ENCODE peak calls at places on chromosome X, in nine cellular contexts. Y, C, I, Q, B, M, F, R and J are unnamed samples.

GRCh38 chrX:43003939-43004338 is 226.0 kb upstream of the PPP1R2C start:
- DNase-seq in Y (no peak), C (no peak), I (no peak), Q (no peak), B (no peak), M (no peak), F (no peak), R (no peak), J (no peak)

GRCh38 chrX:10087391-10087790 is 69.4 kb upstream of the CLCN4 start:
- DNase-seq in Y (no peak), C (no peak), I (no peak), Q (no peak), B (no peak), M (no peak), F (no peak), R (no peak), J (no peak)

GRCh38 chrX:79259073-79259689 is 108.0 kb downstream of the ITM2A start:
- DNase-seq in Y (no peak), C (no peak), I (peak; percentile 5), Q (no peak), B (no peak), M (no peak), F (no peak), R (no peak), J (no peak)

GRCh38 chrX:107450823-107451509 is 1.5 kb downstream of the FRMPD3 start:
- DNase-seq in Y (no peak), C (no peak), I (peak; percentile 2), Q (no peak), B (peak; percentile 65), M (no peak), F (peak; percentile 86), R (no peak), J (no peak)

GRCh38 chrX:13620202-13620601 is 32.7 kb upstream of the TCEANC start:
- DNase-seq in Y (no peak), C (no peak), I (no peak), Q (no peak), B (no peak), M (no peak), F (no peak), R (no peak), J (no peak)

GRCh38 chrX:48956728-48957414 is 536 bp downstream of the OTUD5 start:
- DNase-seq in Y (peak; percentile 3), C (peak; percentile 30), I (peak; percentile 29), Q (no peak), B (peak; percentile 31), M (no peak), F (no peak), R (no peak), J (no peak)

GRCh38 chrX:120697053-120697452 is 67.2 kb upstream of the C1GALT1C1 start:
- DNase-seq in Y (no peak), C (no peak), I (no peak), Q (no peak), B (no peak), M (no peak), F (no peak), R (no peak), J (no peak)

GRCh38 chrX:107629533-107629909 is 1.2 kb downstream of the PRPS1 start:
- DNase-seq in Y (peak; percentile 7), C (no peak), I (peak; percentile 6), Q (peak; percentile 38), B (no peak), M (no peak), F (no peak), R (no peak), J (no peak)

GRCh38 chrX:108087792-108088191 is 3.5 kb downstream of the PSMD10 start:
- DNase-seq in Y (no peak), C (no peak), I (no peak), Q (no peak), B (no peak), M (no peak), F (no peak), R (no peak), J (no peak)

GRCh38 chrX:151505796-151506195 is 57.7 kb upstream of the PASD1 start:
- DNase-seq in Y (no peak), C (no peak), I (peak; percentile 11), Q (no peak), B (peak; percentile 34), M (no peak), F (no peak), R (no peak), J (no peak)

GRCh38 chrX:68997911-68998310 is 167.3 kb downstream of the PJA1 start:
- DNase-seq in Y (peak; percentile 33), C (peak; percentile 32), I (peak; percentile 29), Q (peak; percentile 88), B (no peak), M (no peak), F (no peak), R (peak; percentile 15), J (peak; percentile 16)

GRCh38 chrX:39487166-39488006 is 610.4 kb downstream of the BCOR start:
- DNase-seq in Y (no peak), C (no peak), I (no peak), Q (no peak), B (no peak), M (no peak), F (no peak), R (no peak), J (no peak)

GRCh38 chrX:56932106-56932505 is 63.2 kb downstream of the SPIN3 start:
- DNase-seq in Y (no peak), C (no peak), I (no peak), Q (no peak), B (no peak), M (no peak), F (no peak), R (no peak), J (no peak)

GRCh38 chrX:147478899-147479298 is 432.8 kb upstream of the FMR1 start:
- DNase-seq in Y (no peak), C (no peak), I (no peak), Q (no peak), B (no peak), M (no peak), F (no peak), R (no peak), J (no peak)

GRCh38 chrX:52504551-52504950 is 8.9 kb downstream of the XAGE1A start:
- DNase-seq in Y (no peak), C (no peak), I (no peak), Q (no peak), B (no peak), M (no peak), F (no peak), R (no peak), J (peak; percentile 11)

GRCh38 chrX:23372220-23372902 is 37.7 kb downstream of the PTCHD1 start:
- DNase-seq in Y (no peak), C (no peak), I (no peak), Q (no peak), B (no peak), M (no peak), F (no peak), R (peak; percentile 10), J (no peak)

GRCh38 chrX:130106071-130106470 is 4.2 kb downstream of the ELF4 start:
- DNase-seq in Y (no peak), C (no peak), I (no peak), Q (no peak), B (no peak), M (no peak), F (no peak), R (no peak), J (no peak)

GRCh38 chrX:70552174-70552704 is 107.6 kb downstream of the DLG3 start:
- DNase-seq in Y (no peak), C (no peak), I (no peak), Q (peak; percentile 5), B (no peak), M (no peak), F (no peak), R (no peak), J (no peak)

GRCh38 chrX:69060631-69061408 is 104.4 kb downstream of the PJA1 start:
- DNase-seq in Y (peak; percentile 18), C (no peak), I (peak; percentile 69), Q (peak; percentile 58), B (peak; percentile 43), M (no peak), F (peak; percentile 51), R (peak; percentile 14), J (peak; percentile 49)

GRCh38 chrX:16466640-16467432 is 183.1 kb upstream of the S100G start:
- DNase-seq in Y (no peak), C (no peak), I (no peak), Q (no peak), B (no peak), M (no peak), F (no peak), R (no peak), J (no peak)

DNA sequence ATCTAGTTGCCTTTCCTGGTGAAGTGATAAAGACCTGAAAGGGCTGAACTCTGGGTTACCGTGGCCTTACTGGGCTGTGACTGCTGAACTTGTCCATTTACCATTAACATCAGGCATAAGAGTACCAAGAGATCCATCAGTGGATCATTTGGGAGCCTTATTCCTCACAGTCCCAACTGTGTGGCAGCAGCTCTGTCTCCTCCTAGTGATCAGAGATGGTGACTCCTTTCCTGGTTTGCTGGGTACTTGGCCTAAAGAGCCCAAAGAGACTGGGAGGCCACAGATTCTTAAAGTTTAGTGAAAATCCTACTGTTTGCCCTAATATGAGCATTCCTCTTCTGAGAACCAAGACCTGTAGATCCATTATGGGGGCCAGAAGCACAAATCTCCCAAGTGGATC is 56.3 kb upstream of the ATP6AP2 start:
- DNase-seq in Y (no peak), C (no peak), I (no peak), Q (no peak), B (no peak), M (no peak), F (no peak), R (no peak), J (no peak)
- TF ChIP-seq CTCF in Y (no peak), C (no peak), I (no peak), Q (no peak), B (no peak), M (no peak), F (no peak), R (no peak), J (no peak)

DNA sequence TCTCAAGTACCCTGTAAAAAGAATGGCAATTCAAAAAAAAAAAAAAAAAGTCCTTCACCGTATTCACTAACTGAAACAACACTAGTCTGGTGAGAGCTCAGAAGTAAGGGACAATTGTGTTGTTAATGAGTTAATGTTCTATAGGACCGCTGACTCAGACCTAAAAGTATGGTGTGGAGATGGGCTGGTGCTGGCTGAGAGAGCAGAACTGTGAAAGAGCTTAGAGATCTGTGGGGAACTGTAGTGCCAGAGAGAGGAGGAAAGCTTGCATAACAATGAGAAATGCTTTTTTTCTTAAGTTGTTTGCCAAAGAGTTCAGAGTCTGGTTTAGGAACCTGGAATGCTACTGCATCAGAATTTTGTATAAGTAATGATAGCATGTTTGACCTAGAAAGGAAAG is 65.1 kb downstream of the LHFPL1 start:
- DNase-seq in Y (no peak), C (no peak), I (no peak), Q (peak; percentile 1), B (no peak), M (no peak), F (peak; percentile 80), R (no peak), J (no peak)
- TF ChIP-seq CTCF in Y (no peak), C (no peak), I (no peak), Q (no peak), B (no peak), M (no peak), F (no peak), R (no peak), J (no peak)

GRCh38 chrX:40922307-40922706 is 162.9 kb upstream of the USP9X start:
- DNase-seq in Y (no peak), C (no peak), I (peak; percentile 22), Q (peak; percentile 55), B (no peak), M (no peak), F (peak; percentile 71), R (no peak), J (no peak)
- TF ChIP-seq CTCF in Y (no peak), C (peak; percentile 10), I (no peak), Q (peak; percentile 41), B (peak; percentile 34), M (peak; percentile 19), F (peak; percentile 64), R (no peak), J (peak; percentile 59)

GRCh38 chrX:100819837-100820666 is at the start of gene CSTF2:
- DNase-seq in Y (peak; percentile 64), C (peak; percentile 80), I (peak; percentile 84), Q (peak; percentile 83), B (peak; percentile 74), M (peak; percentile 58), F (peak; percentile 81), R (peak; percentile 63), J (peak; percentile 78)
- TF ChIP-seq CTCF in Y (peak; percentile 8), C (peak; percentile 14), I (no peak), Q (no peak), B (no peak), M (no peak), F (no peak), R (no peak), J (peak; percentile 48)